ENCODE peak calls at places on chromosomes 12 and 14, in four cellular contexts. B is DND-41; H is CD4-positive, CD25-positive, alpha-beta regulatory T cell; F is testis. J is an unnamed sample.

GRCh38 chr12:91984571-91984970 is 161.1 kb downstream of the BTG1 start:
- DNase-seq in B (no peak), F (no peak), H (no peak), J (no peak)

GRCh38 chr14:37709419-37710195 is 114.2 kb downstream of the TTC6 start:
- DNase-seq in H (no peak), B (no peak), F (no peak), J (no peak)

GRCh38 chr14:27605298-27605697 is 1007.5 kb upstream of the NOVA1 start:
- DNase-seq in B (no peak), H (no peak), F (no peak), J (no peak)

GRCh38 chr14:94897092-94897491 is 127.2 kb upstream of the GSC start:
- DNase-seq in B (no peak), H (no peak), F (no peak), J (no peak)

GRCh38 chr14:23482814-23483128 is 13.3 kb downstream of the NGDN start:
- DNase-seq in F (no peak), B (no peak), H (no peak), J (no peak)

GRCh38 chr14:93199031-93199430 is 7.8 kb downstream of the GON7 start:
- DNase-seq in B (no peak), H (no peak), F (no peak), J (peak)

GRCh38 chr12:8860165-8860961 is 37.9 kb downstream of the A2ML1 start:
- DNase-seq in H (peak), B (peak), F (peak), J (peak)

GRCh38 chr14:31895206-31895605 is 181.9 kb upstream of the ARHGAP5 start:
- DNase-seq in H (no peak), F (no peak), B (no peak), J (no peak)

GRCh38 chr12:29229937-29230336 is 80.9 kb downstream of the FAR2 start:
- DNase-seq in F (no peak), H (no peak), B (no peak), J (no peak)

GRCh38 chr12:42756841-42757661 is 167.5 kb upstream of the PRICKLE1 start:
- DNase-seq in F (no peak), B (no peak), H (no peak), J (no peak)

GRCh38 chr12:57771271-57771872 is 533 bp downstream of the METTL1 start:
- DNase-seq in B (peak), H (peak), F (peak), J (peak)

GRCh38 chr12:22333751-22334695 is 484 bp downstream of the ST8SIA1 start:
- DNase-seq in H (peak), F (peak), B (no peak), J (peak)

GRCh38 chr12:52633383-52633782 is 15.0 kb upstream of the KRT73 start:
- DNase-seq in H (peak), B (peak), F (no peak), J (no peak)

GRCh38 chr12:89893972-89894706 is 185.5 kb upstream of the ATP2B1 start:
- DNase-seq in H (no peak), B (no peak), F (no peak), J (no peak)

GRCh38 chr12:74610711-74611110 is 73.1 kb downstream of the ATXN7L3B start:
- DNase-seq in H (no peak), F (no peak), B (no peak), J (no peak)

GRCh38 chr12:52147983-52148540 is 43.8 kb downstream of the KRT80 start:
- DNase-seq in F (no peak), B (no peak), H (no peak), J (no peak)

GRCh38 chr14:56661478-56661877 is 81.9 kb downstream of the TMEM260 start:
- DNase-seq in H (no peak), F (no peak), B (no peak), J (no peak)

GRCh38 chr14:72501439-72501838 is 392.5 kb downstream of the DPF3 start:
- DNase-seq in B (no peak), H (no peak), F (no peak), J (no peak)

GRCh38 chr14:31950760-31951637 is 126.1 kb upstream of the ARHGAP5 start:
- DNase-seq in B (no peak), H (no peak), F (peak), J (peak)

GRCh38 chr12:67773896-67774295 is 125.4 kb downstream of the DYRK2 start:
- DNase-seq in H (no peak), B (no peak), F (no peak), J (no peak)

GRCh38 chr12:120722784-120723183 is 2.8 kb upstream of the ACADS start:
- DNase-seq in H (no peak), B (no peak), F (no peak), J (no peak)

GRCh38 chr12:82130763-82131162 is 227.4 kb downstream of the CCDC59 start:
- DNase-seq in B (no peak), F (no peak), H (no peak), J (no peak)

GRCh38 chr12:76669981-76670380 is 93.9 kb upstream of the ZDHHC17 start:
- DNase-seq in H (no peak), B (no peak), F (no peak), J (no peak)

GRCh38 chr12:63897931-63898330 is 53.4 kb downstream of the SRGAP1 start:
- DNase-seq in F (no peak), H (no peak), B (no peak), J (no peak)

GRCh38 chr12:68745376-68745903 is 536 bp upstream of the SLC35E3 start:
- DNase-seq in B (no peak), F (no peak), H (no peak), J (no peak)

GRCh38 chr14:22333408-22334274 is 255.4 kb downstream of the DAD1 start:
- DNase-seq in H (no peak), F (no peak), B (no peak), J (no peak)

DNA sequence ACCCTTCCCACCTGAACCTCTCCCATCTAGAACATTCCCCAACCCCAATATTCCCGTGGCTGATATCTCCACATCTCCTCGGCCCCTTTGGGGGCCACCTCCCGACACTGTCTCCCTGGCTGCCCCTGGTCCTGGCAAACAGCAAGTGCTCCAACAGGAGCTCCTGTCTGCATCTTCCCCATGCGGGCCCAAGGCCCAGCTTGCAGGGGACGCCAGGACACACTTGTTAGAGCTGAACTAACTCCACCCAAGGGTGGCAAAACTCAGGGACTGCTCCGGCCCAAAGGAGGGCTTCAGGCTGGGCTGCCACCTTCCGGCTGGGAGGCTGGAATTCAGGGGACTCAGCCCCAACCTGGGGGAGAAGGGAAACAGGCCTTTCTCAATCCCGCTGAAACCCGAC is 106.6 kb downstream of the NCOR2 start:
- DNase-seq in B (no peak), H (no peak), F (no peak), J (no peak)
- H3K27ac ChIP-seq in B (no peak), H (no peak), F (no peak), J (peak)

DNA sequence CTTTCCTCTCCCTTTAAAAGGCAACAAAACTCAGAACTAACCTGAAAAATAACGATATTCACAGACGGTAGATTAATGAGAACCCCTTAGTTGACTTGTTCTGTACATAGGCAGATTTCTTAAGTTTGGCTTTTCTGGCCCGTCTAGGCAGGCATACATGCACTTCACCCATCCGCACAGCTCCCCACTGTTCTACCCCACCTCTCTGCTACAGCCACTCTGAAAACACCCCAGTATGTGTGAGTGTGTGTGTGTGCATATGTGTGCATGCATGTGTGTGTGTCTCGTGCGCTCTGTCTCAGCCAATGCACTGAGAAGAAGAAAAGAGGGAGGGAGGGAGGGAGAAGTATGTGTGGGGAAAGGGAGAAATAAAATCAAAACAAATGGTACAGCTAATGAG is 1.9 kb upstream of the LMO3 start:
- DNase-seq in B (no peak), H (no peak), F (no peak), J (no peak)
- H3K27ac ChIP-seq in B (no peak), H (no peak), F (no peak), J (peak)

GRCh38 chr14:33510991-33511390 is 439.9 kb downstream of the EGLN3 start:
- DNase-seq in F (no peak), B (no peak), H (no peak), J (no peak)
- H3K27ac ChIP-seq in F (no peak), B (no peak), H (no peak), J (no peak)

DNA sequence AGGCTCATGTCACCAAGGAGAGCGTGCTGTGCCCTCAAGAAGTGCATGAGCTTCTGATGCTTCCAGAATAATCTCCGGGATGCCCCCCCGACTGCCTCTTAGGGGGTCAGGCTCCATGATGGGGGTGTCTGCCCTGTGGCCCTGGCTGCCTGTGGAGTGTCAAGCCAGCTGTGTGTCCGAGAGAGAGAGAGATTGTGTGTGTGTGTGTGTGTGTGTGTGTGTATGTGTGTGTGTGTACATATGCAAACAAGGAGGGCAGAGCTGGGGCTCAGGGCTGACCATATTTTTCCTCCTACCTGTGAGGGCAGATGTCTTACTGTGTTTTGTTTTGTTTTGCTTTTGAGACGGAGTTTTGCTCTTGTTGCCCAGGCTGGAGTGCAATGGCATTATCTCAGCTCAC is 5.6 kb upstream of the ALDH2 start:
- DNase-seq in H (no peak), B (no peak), F (no peak), J (no peak)
- H3K27ac ChIP-seq in H (no peak), B (no peak), F (no peak), J (no peak)

GRCh38 chr12:2231956-2232355 is 179.2 kb downstream of the CACNA1C start:
- DNase-seq in F (no peak), B (no peak), H (no peak), J (no peak)
- H3K27ac ChIP-seq in F (no peak), B (no peak), H (no peak), J (no peak)

GRCh38 chr14:58987601-58988000 is 200.9 kb upstream of the DAAM1 start:
- DNase-seq in H (no peak), B (no peak), F (no peak), J (no peak)
- H3K27ac ChIP-seq in H (no peak), B (no peak), F (no peak), J (no peak)

GRCh38 chr12:100200450-100201181 is at the start of gene ACTR6:
- DNase-seq in B (peak), F (peak), H (peak), J (peak)
- H3K27ac ChIP-seq in B (peak), F (peak), H (peak), J (peak)

DNA sequence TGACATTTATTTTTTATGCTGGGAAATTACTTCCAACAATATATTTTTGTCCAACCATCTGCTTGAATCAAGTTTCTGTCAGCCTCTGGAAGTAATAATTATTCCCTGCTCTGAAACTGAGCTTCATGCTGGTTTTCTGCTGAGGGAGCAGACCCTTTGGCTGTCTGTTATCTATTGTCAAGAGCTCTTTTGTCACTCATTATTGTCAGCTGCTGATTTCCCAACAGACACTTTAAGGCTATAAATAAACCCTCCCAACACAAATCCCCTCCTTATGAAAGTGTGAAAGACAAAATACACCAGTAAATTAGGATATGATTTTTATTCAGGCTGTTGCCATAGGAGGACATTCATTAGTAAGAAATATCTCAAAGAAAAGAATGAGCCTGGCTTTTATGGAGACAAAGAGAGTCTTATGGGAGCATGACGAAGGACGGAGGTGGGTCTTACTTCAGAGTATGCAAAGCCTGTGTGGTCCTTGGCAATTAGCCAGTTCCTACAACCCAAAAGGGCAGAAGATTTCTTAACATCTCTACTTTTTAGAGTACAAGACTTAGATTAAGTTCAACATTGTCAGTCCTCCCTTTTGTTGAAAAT is 180.8 kb downstream of the CRADD start:
- DNase-seq in H (no peak), B (no peak), F (no peak), J (no peak)
- H3K27ac ChIP-seq in H (no peak), B (no peak), F (no peak), J (no peak)